ENCODE peak calls at places on chromosomes 7 and 10, in eight cellular contexts. G is naive thymus-derived CD4-positive, alpha-beta T cell; H is tibial artery; M is CD8-positive, alpha-beta T cell; R is HCT116; W is brain microvascular endothelial cell; K is ovary; B is A673. X is an unnamed sample.

GRCh38 chr10:102832987-102833386 is 4.2 kb downstream of the CYP17A1 start:
- DNase-seq in G (no peak), H (no peak), M (no peak), R (no peak), W (no peak), K (no peak), B (no peak), X (no peak)

GRCh38 chr7:131013716-131014115 is 279.7 kb upstream of the KLF14 start:
- DNase-seq in G (no peak), H (no peak), M (no peak), R (no peak), W (no peak), K (no peak), B (no peak), X (no peak)

GRCh38 chr10:129956902-129957673 is 7.0 kb downstream of the EBF3 start:
- DNase-seq in G (no peak), H (no peak), M (no peak), R (no peak), W (no peak), K (no peak), B (no peak), X (no peak)

GRCh38 chr10:31320179-31320597 is 1.2 kb downstream of the ZEB1 start:
- DNase-seq in G (peak; percentile 51), H (peak; percentile 21), M (peak; percentile 16), R (no peak), W (no peak), K (peak; percentile 63), B (no peak), X (peak; percentile 60)

GRCh38 chr10:110206988-110207804 is at the start of gene MXI1:
- DNase-seq in G (peak; percentile 25), H (peak; percentile 81), M (no peak), R (peak; percentile 85), W (peak; percentile 90), K (peak; percentile 71), B (peak; percentile 85), X (peak; percentile 82)

GRCh38 chr10:86684305-86684704 is 16.0 kb downstream of the LDB3 start:
- DNase-seq in G (no peak), H (peak; percentile 43), M (no peak), R (no peak), W (peak; percentile 6), K (peak; percentile 72), B (no peak), X (no peak)

GRCh38 chr10:75779276-75779675 is 347.9 kb downstream of the LRMDA start:
- DNase-seq in G (no peak), H (peak; percentile 28), M (no peak), R (no peak), W (no peak), K (no peak), B (no peak), X (no peak)

GRCh38 chr10:65273063-65273462 is 1652.8 kb upstream of the LRRTM3 start:
- DNase-seq in G (no peak), H (no peak), M (no peak), R (no peak), W (no peak), K (no peak), B (no peak), X (no peak)

GRCh38 chr10:15370741-15371701 is at the start of gene FAM171A1:
- DNase-seq in G (peak; percentile 37), H (no peak), M (peak; percentile 38), R (no peak), W (no peak), K (peak; percentile 68), B (peak; percentile 76), X (peak; percentile 59)

GRCh38 chr7:32212321-32212720 is 142.1 kb upstream of the PDE1C start:
- DNase-seq in G (no peak), H (no peak), M (no peak), R (no peak), W (no peak), K (no peak), B (no peak), X (no peak)

GRCh38 chr10:23172846-23173548 is 19.1 kb upstream of the PTF1A start:
- DNase-seq in G (no peak), H (no peak), M (no peak), R (no peak), W (no peak), K (no peak), B (peak; percentile 27), X (no peak)

GRCh38 chr7:24821045-24821853 is 64.0 kb upstream of the GSDME start:
- DNase-seq in G (peak; percentile 72), H (peak; percentile 58), M (peak; percentile 70), R (peak; percentile 95), W (peak; percentile 88), K (no peak), B (peak; percentile 75), X (peak; percentile 72)

GRCh38 chr10:103612462-103613365 is 119.2 kb downstream of the NEURL1 start:
- DNase-seq in G (no peak), H (no peak), M (no peak), R (no peak), W (peak; percentile 84), K (no peak), B (no peak), X (no peak)

GRCh38 chr7:127776776-127777390 is 124.9 kb downstream of the SND1 start:
- DNase-seq in G (no peak), H (no peak), M (no peak), R (no peak), W (peak; percentile 80), K (no peak), B (no peak), X (no peak)

GRCh38 chr7:77529279-77529678 is 7.8 kb upstream of the PTPN12 start:
- DNase-seq in G (no peak), H (no peak), M (no peak), R (no peak), W (no peak), K (no peak), B (no peak), X (no peak)

GRCh38 chr7:27194641-27195379 is 5.1 kb downstream of the HOXA13 start:
- DNase-seq in G (no peak), H (no peak), M (no peak), R (no peak), W (no peak), K (no peak), B (no peak), X (no peak)
- H3K4me3 ChIP-seq in G (no peak overlapping the region), H (no peak overlapping the region), M (no peak overlapping the region), R (no peak overlapping the region), W (no peak overlapping the region), K (no peak overlapping the region), B (no peak overlapping the region), X (no peak overlapping the region)

GRCh38 chr7:106420210-106420609 is 135.4 kb upstream of the NAMPT start:
- DNase-seq in G (no peak), H (no peak), M (no peak), R (no peak), W (no peak), K (no peak), B (no peak), X (no peak)

GRCh38 chr7:106419455-106420182 is 134.8 kb upstream of the NAMPT start:
- DNase-seq in G (no peak), H (no peak), M (no peak), R (no peak), W (no peak), K (no peak), B (no peak), X (no peak)

GRCh38 chr7:106420741-106421140 is 136.0 kb upstream of the NAMPT start:
- DNase-seq in G (no peak), H (no peak), M (no peak), R (no peak), W (no peak), K (no peak), B (no peak), X (no peak)

GRCh38 chr7:106423111-106423510 is 138.3 kb upstream of the NAMPT start:
- DNase-seq in G (no peak), H (no peak), M (no peak), R (no peak), W (no peak), K (no peak), B (no peak), X (no peak)

GRCh38 chr7:106421181-106421762 is 136.5 kb upstream of the NAMPT start:
- DNase-seq in G (no peak), H (peak; percentile 86), M (no peak), R (no peak), W (peak; percentile 71), K (peak; percentile 86), B (peak; percentile 94), X (peak; percentile 76)
- H3K27ac ChIP-seq in G (no peak overlapping the region), H (peak overlapping the region; percentile 69), M (no peak overlapping the region), R (no peak overlapping the region), W (peak overlapping the region; percentile 31), K (peak overlapping the region; percentile 41), B (peak overlapping the region; percentile 34), X (peak overlapping the region; percentile 77)

GRCh38 chr7:66778201-66778600 is 37.7 kb downstream of the RABGEF1 start:
- DNase-seq in G (no peak), H (no peak), M (no peak), R (no peak), W (peak; percentile 22), K (no peak), B (no peak), X (no peak)
- H3K36me3 ChIP-seq in G (peaks cover 10% of the 10 kb centered on the region), H (peaks cover 42% of the 10 kb centered on the region), M (peaks cover 13% of the 10 kb centered on the region), R (peaks cover 7% of the 10 kb centered on the region), W (peaks cover 30% of the 10 kb centered on the region), K (no peaks in the 10 kb centered on the region), B (peaks cover 18% of the 10 kb centered on the region), X (peaks cover 78% of the 10 kb centered on the region)

DNA sequence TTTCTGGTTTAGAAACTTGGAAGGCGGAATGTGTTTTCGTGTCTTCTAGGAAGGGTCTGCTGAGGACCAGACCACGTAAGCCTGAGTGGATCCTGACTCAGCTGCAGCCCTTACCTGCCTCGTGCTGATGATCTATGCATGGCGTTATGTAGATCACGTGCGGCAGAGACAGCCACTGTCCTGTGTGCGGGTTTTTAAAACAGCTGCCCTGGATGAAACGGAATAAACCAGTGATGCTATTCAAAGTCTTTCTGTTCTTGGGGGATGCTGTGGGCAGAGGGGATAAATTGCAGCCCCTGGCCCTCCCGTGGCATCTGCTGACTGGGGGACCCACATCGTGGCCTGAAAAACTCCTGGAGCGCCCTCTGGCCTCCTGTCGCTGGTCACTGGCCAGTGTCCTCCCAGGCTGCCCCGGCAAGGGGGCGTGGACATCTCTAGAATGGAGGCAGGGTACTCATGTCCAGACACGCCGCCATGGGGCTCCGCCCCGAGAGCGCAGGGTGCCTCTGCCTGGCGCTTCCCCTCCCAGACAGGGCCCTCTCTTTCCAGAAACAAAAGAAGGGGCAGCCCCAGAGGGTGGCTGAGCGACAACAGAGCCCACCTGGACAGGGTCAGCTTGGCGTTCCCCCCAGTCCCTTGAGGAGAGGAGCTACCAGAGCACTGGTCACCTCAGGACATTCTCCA is 13.2 kb downstream of the ALKBH4 start:
- DNase-seq in G (no peak), H (no peak), M (no peak), R (no peak), W (no peak), K (no peak), B (no peak), X (no peak)
- H3K4me3 ChIP-seq in G (no peak overlapping the region), H (no peak overlapping the region), M (no peak overlapping the region), R (no peak overlapping the region), W (no peak overlapping the region), K (no peak overlapping the region), B (no peak overlapping the region), X (no peak overlapping the region)

DNA sequence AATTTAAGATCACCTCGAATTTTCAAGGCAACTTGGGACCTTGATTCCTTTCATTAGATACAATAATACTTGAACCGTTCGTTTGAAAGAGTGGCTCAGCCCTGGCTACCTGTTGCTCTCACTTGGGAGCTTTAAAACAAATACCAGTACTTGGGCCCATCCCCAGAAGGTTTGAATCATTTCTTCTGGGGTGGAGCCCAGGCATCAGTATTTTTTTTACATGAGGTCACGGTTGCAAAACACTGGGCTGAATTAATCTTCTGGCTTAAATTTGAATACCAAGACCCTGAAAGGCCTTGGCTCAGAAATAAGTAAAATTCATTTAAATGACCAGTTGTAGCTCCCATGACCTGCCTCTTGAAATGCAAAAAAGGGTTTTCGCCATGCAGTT is 214.9 kb downstream of the CREB5 start:
- DNase-seq in G (no peak), H (peak; percentile 21), M (no peak), R (no peak), W (no peak), K (no peak), B (no peak), X (no peak)
- H3K27ac ChIP-seq in G (no peak overlapping the region), H (no peak overlapping the region), M (no peak overlapping the region), R (no peak overlapping the region), W (no peak overlapping the region), K (no peak overlapping the region), B (no peak overlapping the region), X (no peak overlapping the region)